ENCODE peak calls at places on chromosomes 5 and 9, in ten cellular contexts. A, G, V, Z, I, S, T, P, N and E are unnamed samples.

GRCh38 chr5:4584982-4585381 is 555.1 kb upstream of the ADAMTS16 start:
- DNase-seq in A (no peak), G (no peak), V (no peak), Z (peak; percentile 23), I (no peak), S (no peak), T (no peak), P (peak; percentile 43), N (no peak), E (no peak)

GRCh38 chr9:137306546-137307254 is 4.6 kb upstream of the NRARP start:
- DNase-seq in A (peak; percentile 65), G (peak; percentile 11), V (peak; percentile 44), Z (peak; percentile 27), I (no peak), S (no peak), T (no peak), P (no peak), N (no peak), E (peak; percentile 86)

GRCh38 chr5:92401492-92401891 is 1018.4 kb upstream of the ARRDC3 start:
- DNase-seq in A (no peak), G (no peak), V (no peak), Z (no peak), I (peak; percentile 27), S (no peak), T (no peak), P (peak; percentile 43), N (no peak), E (peak; percentile 3)

GRCh38 chr5:62460578-62460983 is 48.0 kb downstream of the IPO11 start:
- DNase-seq in A (no peak), G (peak; percentile 18), V (no peak), Z (no peak), I (peak; percentile 9), S (peak; percentile 58), T (no peak), P (peak; percentile 73), N (no peak), E (peak; percentile 64)

GRCh38 chr5:153938131-153938842 is 100.4 kb downstream of the FAM114A2 start:
- DNase-seq in A (no peak), G (no peak), V (no peak), Z (no peak), I (no peak), S (peak; percentile 3), T (no peak), P (no peak), N (no peak), E (no peak)

GRCh38 chr9:119004618-119004990 is 364.6 kb downstream of the BRINP1 start:
- DNase-seq in A (peak; percentile 95), G (no peak), V (peak; percentile 82), Z (peak; percentile 75), I (no peak), S (peak; percentile 71), T (no peak), P (peak; percentile 42), N (no peak), E (no peak)

GRCh38 chr5:172443441-172444109 is 10.8 kb downstream of the SH3PXD2B start:
- DNase-seq in A (peak; percentile 92), G (no peak), V (peak; percentile 87), Z (peak; percentile 92), I (no peak), S (peak; percentile 91), T (peak; percentile 65), P (peak; percentile 98), N (no peak), E (peak; percentile 98)

GRCh38 chr5:168611163-168611562 is 32.0 kb upstream of the PANK3 start:
- DNase-seq in A (no peak), G (no peak), V (no peak), Z (no peak), I (no peak), S (peak; percentile 5), T (no peak), P (peak; percentile 13), N (no peak), E (no peak)

GRCh38 chr5:132226516-132227234 is 978 bp downstream of the P4HA2 start:
- DNase-seq in A (no peak), G (no peak), V (peak; percentile 62), Z (peak; percentile 61), I (no peak), S (no peak), T (no peak), P (no peak), N (no peak), E (peak; percentile 25)

GRCh38 chr9:115717298-115717697 is 436.3 kb upstream of the PAPPA start:
- DNase-seq in A (no peak), G (no peak), V (no peak), Z (no peak), I (no peak), S (no peak), T (no peak), P (peak; percentile 82), N (no peak), E (no peak)

GRCh38 chr5:175521313-175521833 is 43.0 kb downstream of the SFXN1 start:
- DNase-seq in A (no peak), G (no peak), V (no peak), Z (no peak), I (no peak), S (no peak), T (no peak), P (no peak), N (no peak), E (no peak)

GRCh38 chr5:66582499-66582898 is 13.7 kb upstream of the MAST4 start:
- DNase-seq in A (no peak), G (no peak), V (no peak), Z (no peak), I (no peak), S (peak; percentile 27), T (no peak), P (peak; percentile 72), N (no peak), E (no peak)

GRCh38 chr5:51691538-51691937 is 308.3 kb downstream of the ISL1 start:
- DNase-seq in A (no peak), G (no peak), V (no peak), Z (no peak), I (no peak), S (no peak), T (no peak), P (no peak), N (no peak), E (no peak)

GRCh38 chr5:133113331-133114061 is 61.7 kb downstream of the HSPA4 start:
- DNase-seq in A (no peak), G (no peak), V (no peak), Z (no peak), I (no peak), S (peak; percentile 41), T (no peak), P (peak; percentile 70), N (no peak), E (no peak)

GRCh38 chr5:136087961-136088871 is 44.4 kb upstream of the SMAD5 start:
- DNase-seq in A (peak; percentile 80), G (no peak), V (peak; percentile 74), Z (peak; percentile 91), I (no peak), S (no peak), T (no peak), P (peak; percentile 76), N (no peak), E (no peak)

GRCh38 chr5:179763215-179763945 is 30.4 kb upstream of the LTC4S start:
- DNase-seq in A (peak; percentile 78), G (peak; percentile 83), V (peak; percentile 78), Z (peak; percentile 66), I (peak; percentile 41), S (peak; percentile 82), T (peak; percentile 38), P (peak; percentile 87), N (peak; percentile 21), E (peak; percentile 81)

GRCh38 chr5:14960120-14960462 is 88.5 kb upstream of the ANKH start:
- DNase-seq in A (no peak), G (no peak), V (no peak), Z (no peak), I (no peak), S (no peak), T (no peak), P (no peak), N (no peak), E (no peak)

GRCh38 chr9:120916573-120916972 is 10.0 kb downstream of the TRAF1 start:
- DNase-seq in A (peak; percentile 94), G (no peak), V (peak; percentile 82), Z (peak; percentile 64), I (no peak), S (peak; percentile 35), T (no peak), P (peak; percentile 81), N (no peak), E (no peak)

GRCh38 chr9:14597171-14597799 is 95.9 kb downstream of the ZDHHC21 start:
- DNase-seq in A (no peak), G (no peak), V (no peak), Z (no peak), I (no peak), S (no peak), T (no peak), P (no peak), N (no peak), E (no peak)

GRCh38 chr5:158382473-158382872 is 523.5 kb upstream of the CLINT1 start:
- DNase-seq in A (peak; percentile 81), G (no peak), V (peak; percentile 89), Z (peak; percentile 78), I (no peak), S (peak; percentile 96), T (peak; percentile 29), P (peak; percentile 96), N (no peak), E (peak; percentile 89)

GRCh38 chr5:94544031-94544650 is 74.3 kb downstream of the KIAA0825 start:
- DNase-seq in A (no peak), G (no peak), V (no peak), Z (no peak), I (no peak), S (peak; percentile 26), T (no peak), P (peak; percentile 76), N (no peak), E (no peak)

GRCh38 chr9:135294826-135295225 is 184.8 kb upstream of the PPP1R26 start:
- DNase-seq in A (no peak), G (no peak), V (no peak), Z (no peak), I (no peak), S (no peak), T (peak; percentile 12), P (no peak), N (no peak), E (no peak)

GRCh38 chr5:89885670-89886069 is 523.9 kb downstream of the CETN3 start:
- DNase-seq in A (no peak), G (no peak), V (no peak), Z (no peak), I (no peak), S (no peak), T (no peak), P (no peak), N (no peak), E (no peak)

GRCh38 chr9:114006155-114006550 is 71.9 kb downstream of the AMBP start:
- DNase-seq in A (peak; percentile 51), G (no peak), V (no peak), Z (no peak), I (no peak), S (no peak), T (no peak), P (no peak), N (no peak), E (no peak)

GRCh38 chr5:38722918-38723317 is 122.9 kb upstream of the OSMR start:
- DNase-seq in A (no peak), G (no peak), V (no peak), Z (peak; percentile 28), I (no peak), S (no peak), T (no peak), P (peak; percentile 11), N (no peak), E (no peak)

GRCh38 chr5:144421411-144421810 is 250.7 kb downstream of the KCTD16 start:
- DNase-seq in A (no peak), G (no peak), V (no peak), Z (no peak), I (no peak), S (peak; percentile 34), T (no peak), P (peak; percentile 18), N (no peak), E (no peak)

GRCh38 chr9:115593587-115594091 is 475.7 kb upstream of the TNC start:
- DNase-seq in A (no peak), G (no peak), V (no peak), Z (no peak), I (peak; percentile 20), S (peak; percentile 50), T (peak; percentile 23), P (peak; percentile 84), N (no peak), E (peak; percentile 21)